ENCODE peak calls at places on chromosome 19, in four cellular contexts. C, I, Z and V are unnamed samples. For H3K36me3 and H3K9me3, the result is how much of the 10 kb centered on the place peaks cover.

GRCh38 chr19:28435551-28436261 is 777.2 kb downstream of the UQCRFS1 start:
- DNase-seq in C (no peak), I (no peak), Z (no peak), V (no peak)

GRCh38 chr19:18683955-18684641 is 618 bp downstream of the CRTC1 start:
- DNase-seq in C (no peak), I (no peak), Z (no peak), V (no peak)

GRCh38 chr19:33468361-33469170 is 53.0 kb downstream of the PEPD start:
- DNase-seq in C (peak), I (no peak), Z (no peak), V (no peak)

GRCh38 chr19:2962018-2962670 is 15.2 kb upstream of the TLE6 start:
- DNase-seq in C (peak), I (peak), Z (peak), V (no peak)

GRCh38 chr19:50173144-50173543 is 10.1 kb upstream of the IZUMO2 start:
- DNase-seq in C (no peak), I (no peak), Z (peak), V (no peak)

GRCh38 chr19:33416307-33417215 is 43.1 kb downstream of the CEBPG start:
- DNase-seq in C (peak), I (peak), Z (peak), V (peak)

GRCh38 chr19:1261512-1261862 is 7.6 kb upstream of the CIRBP start:
- DNase-seq in C (no peak), I (peak), Z (no peak), V (no peak)

GRCh38 chr19:37943480-37943879 is 36.5 kb downstream of the SIPA1L3 start:
- DNase-seq in C (no peak), I (no peak), Z (peak), V (no peak)

GRCh38 chr19:2807379-2808128 is 12.1 kb upstream of the ZNF554 start:
- DNase-seq in C (no peak), I (no peak), Z (no peak), V (no peak)

GRCh38 chr19:12484371-12485322 is at the start of gene ZNF709:
- DNase-seq in C (peak), I (peak), Z (peak), V (peak)
- H3K36me3 ChIP-seq in C (under half), I (under half), Z (under half), V (under half)

DNA sequence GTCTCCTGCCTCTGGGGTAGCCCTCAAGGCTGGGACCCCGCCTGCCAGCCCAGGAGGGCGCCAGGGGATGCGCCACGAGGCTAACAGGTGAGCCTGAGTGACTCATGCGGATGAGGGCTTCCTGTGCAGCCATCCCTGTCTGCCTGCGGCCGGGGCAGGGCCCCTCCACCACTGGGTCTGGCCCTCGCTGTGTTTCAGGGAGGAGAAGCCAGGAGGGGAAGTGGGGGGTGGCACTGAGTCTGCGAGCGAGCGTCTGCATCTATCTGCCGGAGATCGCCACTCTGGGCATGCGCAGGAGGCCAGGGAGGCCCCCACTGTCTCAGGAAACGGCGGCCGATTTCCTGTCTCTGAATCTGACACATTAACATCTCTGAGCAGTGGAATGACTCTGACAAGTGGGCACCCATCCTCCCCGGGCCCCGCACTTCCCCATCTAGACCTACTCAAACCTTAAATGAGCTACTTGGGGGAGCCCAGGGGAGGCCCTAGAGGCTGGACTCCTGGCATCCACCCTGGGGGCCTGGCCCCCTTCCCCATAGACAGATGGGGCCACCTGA is 19.7 kb downstream of the RFX1 start:
- DNase-seq in C (no peak), I (peak), Z (peak), V (no peak)
- H3K4me3 ChIP-seq in C (no peak), I (peak), Z (no peak), V (no peak)

GRCh38 chr19:7979011-7979410 is 26.4 kb downstream of the ELAVL1 start:
- DNase-seq in C (no peak), I (no peak), Z (no peak), V (no peak)

GRCh38 chr19:7980168-7980567 is 25.3 kb downstream of the ELAVL1 start:
- DNase-seq in C (no peak), I (no peak), Z (no peak), V (no peak)

GRCh38 chr19:7978196-7978825 is 27.1 kb downstream of the ELAVL1 start:
- DNase-seq in C (no peak), I (peak), Z (no peak), V (no peak)

GRCh38 chr19:7980635-7981121 is 24.8 kb downstream of the ELAVL1 start:
- DNase-seq in C (no peak), I (no peak), Z (no peak), V (no peak)

GRCh38 chr19:7979559-7979958 is 25.9 kb downstream of the ELAVL1 start:
- DNase-seq in C (no peak), I (no peak), Z (no peak), V (no peak)
- H3K9me3 ChIP-seq in C (under half), I (under half), Z (under half), V (under half)

GRCh38 chr19:16297575-16298178 is 26.9 kb upstream of the KLF2 start:
- DNase-seq in C (no peak), I (no peak), Z (peak), V (no peak)

GRCh38 chr19:16293133-16294085 is 31.2 kb upstream of the KLF2 start:
- DNase-seq in C (peak), I (peak), Z (peak), V (peak)

GRCh38 chr19:16296713-16297112 is 27.9 kb upstream of the KLF2 start:
- DNase-seq in C (no peak), I (no peak), Z (peak), V (no peak)

GRCh38 chr19:16298334-16298733 is 26.3 kb upstream of the KLF2 start:
- DNase-seq in C (no peak), I (no peak), Z (no peak), V (no peak)

GRCh38 chr19:16295071-16295470 is 29.6 kb upstream of the KLF2 start:
- DNase-seq in C (peak), I (peak), Z (no peak), V (no peak)
- H3K36me3 ChIP-seq in C (under half), I (under half), Z (under half), V (under half)

GRCh38 chr19:14333101-14333871 is 48.0 kb upstream of the ADGRE5 start:
- DNase-seq in C (no peak), I (peak), Z (peak), V (peak)
- H3K4me3 ChIP-seq in C (no peak), I (peak), Z (peak), V (peak)

GRCh38 chr19:56834564-56835375 is 5.8 kb downstream of the PEG3 start:
- DNase-seq in C (no peak), I (peak), Z (no peak), V (no peak)

GRCh38 chr19:56836059-56836458 is 4.5 kb downstream of the PEG3 start:
- DNase-seq in C (no peak), I (no peak), Z (no peak), V (no peak)

GRCh38 chr19:56831279-56831678 is 9.2 kb downstream of the PEG3 start:
- DNase-seq in C (no peak), I (no peak), Z (no peak), V (no peak)

GRCh38 chr19:56829586-56829985 is 10.9 kb downstream of the PEG3 start:
- DNase-seq in C (no peak), I (no peak), Z (no peak), V (no peak)

DNA sequence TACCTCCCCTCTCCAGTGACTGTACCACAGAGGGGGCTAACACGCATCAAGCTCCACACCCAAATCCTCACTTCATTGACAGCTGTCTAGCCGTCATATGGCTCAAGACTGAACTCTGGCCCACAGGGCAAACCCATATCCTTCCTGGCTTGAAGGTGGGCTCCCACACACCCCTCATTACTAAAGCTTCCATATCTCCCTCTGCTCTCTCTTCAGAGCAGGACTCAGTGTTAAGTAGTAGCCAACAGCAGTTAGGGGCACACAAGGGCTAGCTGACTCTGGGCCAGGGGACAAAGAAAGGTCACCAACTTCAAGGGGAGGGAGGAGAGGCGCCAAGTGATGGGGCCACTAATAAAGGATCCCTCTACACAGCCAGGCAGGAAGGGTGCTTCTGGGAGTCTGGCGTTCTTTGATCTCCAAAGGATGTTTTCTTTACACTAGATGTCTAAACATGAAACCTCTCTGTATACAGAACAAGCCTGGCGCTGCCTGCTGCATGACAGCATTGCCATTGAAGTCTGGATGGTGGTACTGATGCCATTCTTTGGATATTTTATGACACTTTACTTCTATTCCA is 8.1 kb downstream of the PEG3 start:
- DNase-seq in C (no peak), I (no peak), Z (no peak), V (no peak)
- H3K9me3 ChIP-seq in C (under half), I (under half), Z (under half), V (under half)

DNA sequence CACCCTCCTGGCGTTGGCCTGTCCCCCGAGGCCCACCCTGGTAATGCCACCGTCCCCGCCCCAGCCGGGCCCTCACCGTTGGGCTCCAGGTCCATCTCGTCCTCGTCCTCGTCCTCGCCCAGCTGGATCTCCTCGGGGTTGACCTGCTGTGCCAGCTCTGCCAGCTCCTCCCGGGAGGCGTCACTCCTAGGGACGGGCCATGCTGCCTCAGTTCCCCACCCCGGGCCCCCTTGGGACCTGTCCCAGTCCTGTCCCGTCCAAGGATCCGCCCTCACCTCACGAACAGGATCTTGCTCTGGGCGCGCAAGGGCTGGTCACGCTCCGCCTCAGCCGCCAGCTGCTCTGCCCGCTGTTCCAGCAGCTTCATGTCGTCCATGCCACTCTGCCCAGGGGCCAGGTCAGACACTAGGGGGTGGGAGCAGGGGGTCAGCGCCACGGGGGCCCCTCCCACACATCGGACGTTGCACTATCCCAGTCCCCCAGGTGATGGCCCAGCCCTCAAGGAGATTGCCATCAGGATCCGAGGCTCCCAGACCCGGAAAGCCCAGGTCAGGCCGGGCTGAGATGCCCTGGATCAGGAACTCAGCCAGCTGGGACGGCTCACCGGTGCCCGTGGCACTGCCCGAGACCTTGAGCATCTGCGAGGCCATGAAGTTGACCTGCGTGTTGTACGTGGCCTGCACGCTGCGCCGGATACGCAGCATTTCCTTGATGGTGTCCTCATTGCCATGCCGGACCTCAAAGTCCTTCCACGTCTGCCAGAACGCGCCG is 9.5 kb downstream of the XAB2 start:
- DNase-seq in C (no peak), I (no peak), Z (peak), V (no peak)
- H3K36me3 ChIP-seq in C (under half), I (under half), Z (half or more), V (half or more)

DNA sequence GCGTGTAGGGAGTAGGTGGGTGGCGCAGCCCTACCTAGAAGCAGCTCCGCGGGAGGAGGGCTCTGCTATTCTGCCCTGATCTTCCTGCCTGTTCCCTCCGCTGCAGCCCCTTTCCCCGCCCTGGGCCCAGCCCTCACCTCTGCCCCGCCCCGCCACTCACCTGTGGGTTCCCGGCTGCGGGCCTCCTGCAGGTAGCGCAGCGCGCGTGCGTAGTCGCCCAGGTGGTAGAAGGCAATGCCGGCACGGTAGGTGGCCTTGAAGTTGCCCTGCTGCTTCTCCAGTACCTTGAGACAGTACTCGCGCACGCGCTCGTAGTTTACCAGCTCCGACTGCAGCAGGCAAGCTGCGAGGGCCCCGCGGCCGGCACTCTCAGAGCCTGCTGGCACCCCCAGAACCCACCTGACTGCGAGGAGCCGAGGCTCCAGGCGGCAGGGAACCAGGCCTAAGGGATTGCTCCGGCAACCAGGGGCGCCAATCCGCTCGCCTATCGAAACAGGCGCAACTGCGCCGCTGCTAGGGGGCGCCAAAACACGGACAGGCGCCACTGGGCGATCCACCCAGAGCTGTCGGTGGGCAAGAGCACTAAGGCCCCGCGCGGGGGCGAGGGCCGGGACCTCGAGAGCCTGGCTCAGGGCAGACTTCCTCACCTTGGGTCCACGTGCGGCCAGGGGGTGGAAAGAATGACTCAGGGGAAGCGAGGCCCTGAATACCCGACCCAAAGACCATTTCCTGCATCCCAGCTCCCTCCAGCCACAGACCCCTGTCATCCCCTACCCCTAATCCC is 965 bp downstream of the TTC9B start:
- DNase-seq in C (no peak), I (peak), Z (peak), V (no peak)
- H3K4me3 ChIP-seq in C (no peak), I (no peak), Z (peak), V (no peak)

DNA sequence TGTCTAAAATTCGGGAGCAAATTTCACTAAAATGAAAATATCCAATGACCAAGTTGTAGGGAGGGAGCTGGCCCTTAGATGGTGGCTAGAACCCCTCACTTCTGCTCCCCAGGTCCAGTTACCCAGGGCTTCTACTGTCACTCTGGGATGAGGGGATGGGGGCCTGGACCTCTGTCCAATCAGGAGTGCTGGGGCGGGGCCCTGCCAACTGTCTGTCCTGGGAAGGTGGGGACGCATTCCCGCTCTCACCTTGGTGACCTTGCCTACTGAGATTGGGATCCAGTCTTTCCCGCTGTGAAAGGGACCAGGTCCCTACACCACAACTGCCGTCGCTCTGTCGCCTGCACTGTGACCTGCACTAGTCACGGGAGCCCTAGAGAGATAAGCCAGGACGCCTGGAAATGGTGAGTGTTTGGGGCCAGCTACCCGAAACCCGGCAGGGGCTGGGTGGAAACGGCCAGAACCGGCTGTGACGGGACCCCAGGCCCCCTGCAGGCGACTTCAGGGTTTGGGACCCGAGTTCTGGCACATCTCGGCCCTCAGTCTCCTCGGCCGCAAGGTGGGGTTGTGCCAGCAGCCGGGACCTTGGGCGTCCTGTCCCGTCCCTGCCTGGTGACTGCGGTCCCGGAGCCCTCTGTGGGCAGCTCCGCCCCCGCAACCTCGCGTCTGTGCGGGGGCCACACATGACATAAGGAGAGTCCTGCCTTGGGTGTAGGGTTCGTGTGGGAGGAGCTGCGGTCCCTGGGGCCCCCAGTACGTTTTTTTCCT is 22.8 kb downstream of the ZNF20 start:
- DNase-seq in C (no peak), I (no peak), Z (no peak), V (no peak)
- H3K9me3 ChIP-seq in C (under half), I (under half), Z (under half), V (under half)